ENCODE peak calls at places on chromosomes 3 and 15, in five cellular contexts. S, L, R, G and Y are unnamed samples. For H3K4me1, the result is how much of the 10 kb centered on the place peaks cover.

GRCh38 chr3:150309557-150309956 is 98.5 kb upstream of the TSC22D2 start:
- DNase-seq in S (no peak), L (no peak), G (no peak), R (no peak), Y (no peak)

GRCh38 chr15:71335591-71335990 is 220.3 kb downstream of the THSD4 start:
- DNase-seq in G (no peak), S (no peak), R (no peak), L (no peak), Y (no peak)

GRCh38 chr3:113428581-113428980 is 12.7 kb downstream of the CFAP44 start:
- DNase-seq in S (no peak), R (no peak), G (no peak), L (no peak), Y (no peak)

GRCh38 chr15:62452016-62452415 is 286.9 kb upstream of the C2CD4B start:
- DNase-seq in S (no peak), R (no peak), L (no peak), G (no peak), Y (no peak)

GRCh38 chr3:48157215-48157840 is 30.9 kb downstream of the CDC25A start:
- DNase-seq in R (no peak), G (no peak), S (no peak), L (no peak), Y (no peak)

GRCh38 chr3:67947808-67948508 is 293.5 kb upstream of the SUCLG2 start:
- DNase-seq in R (no peak), L (no peak), S (no peak), G (no peak), Y (no peak)

GRCh38 chr3:149992416-149993058 is 21.8 kb upstream of the PFN2 start:
- DNase-seq in G (no peak), S (no peak), L (no peak), R (no peak), Y (no peak)

GRCh38 chr15:64466408-64467116 is 6.2 kb downstream of the ZNF609 start:
- DNase-seq in R (no peak), G (no peak), L (no peak), S (no peak), Y (no peak)

GRCh38 chr15:37115538-37115937 is 15.2 kb upstream of the MEIS2 start:
- DNase-seq in G (no peak), R (no peak), L (no peak), S (no peak), Y (no peak)

GRCh38 chr3:149615731-149616221 is 42.0 kb downstream of the WWTR1 start:
- DNase-seq in S (no peak), R (no peak), G (no peak), L (no peak), Y (no peak)

GRCh38 chr3:16290007-16290826 is 25.2 kb downstream of the OXNAD1 start:
- DNase-seq in R (peak), G (no peak), L (peak), S (peak), Y (no peak)

GRCh38 chr15:90264649-90265048 is 823 bp upstream of the NGRN start:
- DNase-seq in L (no peak), S (no peak), R (peak), G (no peak), Y (peak)

GRCh38 chr15:31309893-31310606 is 16.6 kb upstream of the KLF13 start:
- DNase-seq in L (no peak), R (no peak), G (peak), S (no peak), Y (no peak)

GRCh38 chr15:67019886-67020520 is 45.4 kb upstream of the SMAD3 start:
- DNase-seq in R (no peak), L (no peak), S (no peak), G (no peak), Y (no peak)

GRCh38 chr3:135325096-135325495 is 530.0 kb downstream of the EPHB1 start:
- DNase-seq in R (peak), G (no peak), S (no peak), L (no peak), Y (no peak)

GRCh38 chr15:52331490-52332240 is 36.1 kb upstream of the MYO5C start:
- DNase-seq in R (peak), L (no peak), S (no peak), G (no peak), Y (peak)

GRCh38 chr3:153232737-153233330 is 70.8 kb downstream of the RAP2B start:
- DNase-seq in R (no peak), L (no peak), G (no peak), S (no peak), Y (no peak)

GRCh38 chr15:51589881-51590570 is 32.5 kb downstream of the DMXL2 start:
- DNase-seq in R (no peak), L (no peak), S (no peak), G (no peak), Y (no peak)

GRCh38 chr3:28835751-28836150 is 445.1 kb upstream of the RBMS3 start:
- DNase-seq in L (peak), G (peak), S (no peak), R (no peak), Y (peak)

GRCh38 chr3:194381460-194381875 is 11.9 kb upstream of the LRRC15 start:
- DNase-seq in R (peak), S (no peak), G (no peak), L (no peak), Y (no peak)

GRCh38 chr15:40543082-40543481 is 21.8 kb downstream of the CCDC32 start:
- DNase-seq in G (no peak), S (no peak), L (no peak), R (no peak), Y (no peak)

GRCh38 chr3:63966007-63966406 is 53.8 kb upstream of the SCAANT1 start:
- DNase-seq in R (no peak), S (no peak), G (no peak), L (no peak), Y (no peak)

GRCh38 chr15:85044251-85044853 is 62.7 kb downstream of the PDE8A start:
- DNase-seq in L (peak), G (no peak), S (peak), R (peak), Y (no peak)

GRCh38 chr3:71425491-71426071 is 157.9 kb downstream of the FOXP1 start:
- DNase-seq in R (no peak), S (no peak), G (no peak), L (no peak), Y (no peak)

GRCh38 chr15:43268111-43269105 is 1.7 kb upstream of the TGM5 start:
- DNase-seq in L (no peak), G (no peak), S (no peak), R (no peak), Y (no peak)

GRCh38 chr3:45064512-45065372 is 38.6 kb downstream of the CLEC3B start:
- DNase-seq in L (no peak), G (no peak), R (no peak), S (peak), Y (peak)

GRCh38 chr3:62379206-62379834 is 6.0 kb upstream of the FEZF2 start:
- DNase-seq in R (no peak), L (no peak), S (no peak), G (no peak), Y (no peak)

GRCh38 chr3:129577925-129578742 is 28.3 kb downstream of the PLXND1 start:
- DNase-seq in L (peak), G (no peak), R (no peak), S (peak), Y (no peak)

GRCh38 chr3:109098245-109098644 is 19.7 kb downstream of the MORC1 start:
- DNase-seq in R (no peak), G (no peak), L (no peak), S (no peak), Y (no peak)

GRCh38 chr15:53837263-53837662 is 77.8 kb upstream of the WDR72 start:
- DNase-seq in S (no peak), L (no peak), R (peak), G (peak), Y (no peak)

GRCh38 chr15:72168131-72168825 is 29.3 kb downstream of the GRAMD2A start:
- DNase-seq in L (no peak), R (peak), S (no peak), G (no peak), Y (no peak)

GRCh38 chr15:66252411-66253295 is 897 bp downstream of the MEGF11 start:
- DNase-seq in L (peak), S (peak), R (peak), G (no peak), Y (peak)

GRCh38 chr15:47620960-47621681 is 96.2 kb upstream of the SEMA6D start:
- DNase-seq in L (no peak), R (no peak), S (no peak), G (no peak), Y (no peak)

DNA sequence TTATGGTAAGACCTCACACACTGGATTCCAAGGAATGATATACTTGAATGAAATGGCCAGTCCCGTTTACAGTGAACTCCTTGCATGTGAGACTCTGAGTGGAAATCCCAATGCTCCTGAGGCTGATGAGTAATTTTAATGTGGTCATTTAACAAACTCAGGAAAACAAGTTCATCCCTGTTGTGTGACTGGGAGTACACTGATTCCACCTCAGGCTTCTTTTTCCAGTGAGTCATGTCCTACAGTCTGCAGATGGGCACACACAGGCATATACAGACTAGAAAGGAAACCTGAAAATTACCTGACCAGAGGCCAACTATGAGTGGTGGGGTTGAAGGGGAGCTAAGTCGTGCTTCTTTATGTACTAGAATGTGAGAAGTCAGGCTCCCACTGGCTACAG is 5.8 kb downstream of the SQOR start:
- DNase-seq in S (no peak), R (no peak), G (no peak), L (no peak), Y (no peak)
- H3K4me1 ChIP-seq in S (half or more), R (half or more), G (under half), L (under half), Y (half or more)

GRCh38 chr3:52430416-52430810 is 14.5 kb downstream of the SEMA3G start:
- DNase-seq in S (no peak), R (no peak), G (peak), L (no peak), Y (no peak)

GRCh38 chr3:52428151-52429005 is 16.5 kb downstream of the SEMA3G start:
- DNase-seq in S (peak), L (peak), G (peak), R (peak), Y (no peak)

GRCh38 chr3:52431459-52432223 is 13.3 kb downstream of the SEMA3G start:
- DNase-seq in R (no peak), S (peak), L (no peak), G (peak), Y (no peak)

GRCh38 chr3:52429031-52429430 is 15.9 kb downstream of the SEMA3G start:
- DNase-seq in L (peak), G (no peak), R (no peak), S (peak), Y (no peak)

GRCh38 chr3:52429779-52430415 is 15.0 kb downstream of the SEMA3G start:
- DNase-seq in R (no peak), S (peak), G (peak), L (no peak), Y (no peak)
- TF ChIP-seq POLR2A in R (no peak), S (no peak), G (no peak), L (no peak), Y (no peak)

GRCh38 chr15:38828031-38828532 is 263.5 kb upstream of the RASGRP1 start:
- DNase-seq in S (no peak), L (no peak), G (no peak), R (no peak), Y (no peak)

GRCh38 chr15:38829086-38829485 is 264.5 kb upstream of the RASGRP1 start:
- DNase-seq in S (no peak), L (no peak), G (no peak), R (no peak), Y (no peak)

GRCh38 chr15:38823272-38823671 is 258.7 kb upstream of the RASGRP1 start:
- DNase-seq in S (no peak), R (no peak), G (no peak), L (no peak), Y (no peak)

GRCh38 chr15:38824719-38825118 is 260.1 kb upstream of the RASGRP1 start:
- DNase-seq in S (no peak), R (no peak), G (no peak), L (no peak), Y (no peak)

GRCh38 chr15:38826880-38827279 is 262.3 kb upstream of the RASGRP1 start:
- DNase-seq in L (no peak), R (no peak), G (no peak), S (no peak), Y (no peak)
- H3K4me1 ChIP-seq in L (under half), R (under half), G (under half), S (under half), Y (under half)

GRCh38 chr3:52238761-52239701 is at the start of gene TWF2:
- DNase-seq in S (peak), L (peak), G (no peak), R (peak), Y (peak)
- TF ChIP-seq POLR2A in S (peak), L (peak), G (no peak), R (no peak), Y (peak)

GRCh38 chr15:41891946-41892345 is 1.9 kb downstream of the SPTBN5 start:
- DNase-seq in S (peak), R (no peak), L (no peak), G (no peak), Y (no peak)
- H3K4me1 ChIP-seq in S (under half), R (under half), L (under half), G (under half), Y (under half)

GRCh38 chr15:59298876-59299275 is 73.8 kb downstream of the MYO1E start:
- DNase-seq in L (no peak), R (no peak), S (no peak), G (no peak), Y (no peak)

GRCh38 chr15:59300618-59301139 is 72.0 kb downstream of the MYO1E start:
- DNase-seq in L (no peak), G (no peak), R (peak), S (peak), Y (peak)

GRCh38 chr15:59296181-59296617 is 76.5 kb downstream of the MYO1E start:
- DNase-seq in G (no peak), R (no peak), L (no peak), S (no peak), Y (no peak)

GRCh38 chr15:59299919-59300617 is 72.6 kb downstream of the MYO1E start:
- DNase-seq in R (peak), S (peak), L (peak), G (no peak), Y (peak)

DNA sequence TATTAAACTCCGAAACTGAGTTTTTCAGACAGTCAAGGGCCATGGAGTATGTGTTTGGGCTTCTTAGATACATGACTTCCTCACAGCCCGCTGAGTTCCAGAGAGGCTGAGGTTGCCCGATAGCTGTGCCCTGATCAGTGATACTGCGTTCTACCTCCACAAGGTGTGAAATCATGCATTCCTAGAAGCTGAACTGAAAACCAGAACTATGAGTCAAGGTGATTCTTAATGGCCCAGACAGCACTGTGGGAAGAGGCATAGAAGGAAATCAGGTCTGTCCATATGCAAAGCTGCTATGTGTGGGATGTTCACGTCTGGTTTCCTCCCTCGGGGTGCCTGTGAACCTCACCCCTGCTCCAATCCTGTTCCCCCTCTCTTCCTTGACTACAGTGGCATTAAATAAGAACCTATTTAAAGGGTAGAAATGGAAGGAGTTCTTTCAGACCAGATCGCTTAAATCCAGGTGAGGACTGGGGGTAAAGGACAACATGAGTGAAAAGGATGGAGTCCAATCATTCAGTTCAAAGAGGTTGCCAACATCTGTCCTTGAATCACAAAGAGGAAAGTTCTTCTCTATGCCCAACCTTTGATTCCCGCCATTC is 74.3 kb downstream of the MYO1E start:
- DNase-seq in R (no peak), G (no peak), S (no peak), L (no peak), Y (no peak)
- TF ChIP-seq POLR2A in R (no peak), G (no peak), S (no peak), L (no peak), Y (no peak)

DNA sequence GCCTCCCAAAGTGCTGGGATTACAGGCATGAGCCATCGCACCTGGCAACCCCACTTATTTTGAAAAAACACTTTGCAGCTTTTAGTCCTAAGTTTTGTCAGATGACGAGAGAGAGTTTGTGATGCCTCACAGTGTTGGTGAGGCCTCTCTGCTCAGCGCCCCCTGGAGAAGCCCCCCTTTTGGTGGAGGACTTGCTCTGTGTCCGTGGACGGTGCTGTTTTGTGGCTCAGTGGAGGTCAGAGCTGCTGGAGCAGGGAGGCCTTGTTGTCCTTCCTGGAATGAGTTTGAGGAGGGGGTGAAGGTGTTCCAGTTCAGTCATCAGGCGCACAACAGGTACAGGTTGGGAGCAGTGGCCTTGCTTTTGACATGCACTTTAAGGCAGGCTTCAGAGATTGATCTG is 58.0 kb downstream of the PGPEP1L start:
- DNase-seq in R (no peak), G (no peak), L (no peak), S (no peak), Y (no peak)
- H3K4me1 ChIP-seq in R (under half), G (under half), L (under half), S (under half), Y (under half)

DNA sequence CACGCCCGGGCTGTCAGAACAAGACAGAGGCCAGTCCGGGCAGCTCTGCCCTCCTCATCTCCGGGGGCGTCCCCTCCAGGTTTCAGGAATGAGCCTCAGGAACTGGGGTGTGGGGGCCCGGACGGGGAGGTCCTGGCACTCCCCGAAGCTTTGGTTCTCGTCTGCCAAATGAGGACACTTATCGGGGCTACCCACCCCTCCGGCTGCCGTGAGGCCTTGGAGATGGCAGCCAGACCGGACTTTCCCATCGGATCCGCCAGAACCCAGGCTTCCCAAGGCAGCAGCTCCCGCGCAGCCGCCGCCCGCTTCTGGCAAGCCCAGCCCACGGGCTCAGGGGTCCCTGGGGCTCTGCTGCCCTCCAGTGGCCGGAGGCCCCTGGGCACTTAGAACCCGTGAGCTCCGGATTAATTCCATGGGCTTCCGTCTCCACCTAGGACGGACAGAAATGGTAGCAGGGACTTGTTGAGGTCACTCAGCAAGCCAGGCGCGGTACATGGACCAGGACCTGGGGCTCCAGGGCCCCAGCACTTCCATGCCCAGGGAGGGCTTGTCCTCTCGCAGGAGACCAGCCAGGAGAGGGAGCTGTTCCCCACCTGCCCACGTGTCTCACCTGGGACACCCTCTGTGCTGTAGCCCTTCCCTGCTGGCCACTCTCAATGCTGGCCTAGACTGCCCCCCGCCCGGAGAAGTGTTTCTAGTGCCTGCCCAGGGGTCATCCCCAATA is 89.4 kb downstream of the LINGO1 start:
- DNase-seq in L (peak), S (peak), G (peak), R (peak), Y (peak)
- TF ChIP-seq POLR2A in L (peak), S (peak), G (no peak), R (no peak), Y (no peak)

DNA sequence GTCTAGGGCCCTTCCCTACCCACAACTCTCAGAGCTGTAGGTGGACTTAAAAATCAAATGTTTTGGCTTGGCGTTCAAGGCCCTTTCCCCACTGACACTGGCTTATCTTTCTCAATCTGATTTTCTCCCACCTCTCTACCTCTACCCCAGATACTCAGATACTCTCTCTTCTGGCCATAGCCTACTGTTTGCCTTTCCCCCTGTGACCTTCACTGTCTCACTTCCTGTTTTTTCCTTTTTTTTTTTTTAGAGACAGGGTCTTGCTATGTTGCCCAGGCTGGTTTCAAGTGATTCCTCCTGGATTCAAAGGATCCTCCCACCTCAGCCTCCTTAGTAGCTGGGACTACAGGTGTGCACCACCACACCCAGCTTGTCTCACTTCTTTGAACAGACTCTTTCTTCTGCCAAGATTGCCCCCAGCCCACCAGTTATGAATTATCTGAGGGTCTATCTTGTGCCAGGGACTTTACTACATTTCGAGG is 4.6 kb downstream of the CHRNB4 start:
- DNase-seq in G (no peak), L (no peak), R (no peak), S (no peak), Y (no peak)
- H3K4me1 ChIP-seq in G (under half), L (under half), R (under half), S (under half), Y (under half)

GRCh38 chr3:14134291-14134690 is 9.4 kb downstream of the TMEM43 start:
- DNase-seq in S (no peak), R (no peak), G (no peak), L (no peak), Y (no peak)
- TF ChIP-seq POLR2A in S (no peak), R (no peak), G (no peak), L (no peak), Y (no peak)